ENCODE peak calls at places on chromosome 4, in eight cellular contexts. X, H, O, P, U, C, M and S are unnamed samples.

GRCh38 chr4:2842667-2843022 is 999 bp upstream of the ADD1 start:
- DNase-seq in X (no peak), H (no peak), O (no peak), P (no peak), U (no peak), C (no peak), M (no peak), S (no peak)

GRCh38 chr4:40121515-40121914 is 64.9 kb downstream of the N4BP2 start:
- DNase-seq in X (no peak), H (no peak), O (peak; percentile 19), P (peak; percentile 79), U (no peak), C (no peak), M (peak; percentile 77), S (no peak)

GRCh38 chr4:52848255-52848654 is 13.9 kb upstream of the RASL11B start:
- DNase-seq in X (no peak), H (no peak), O (no peak), P (no peak), U (no peak), C (no peak), M (no peak), S (no peak)

GRCh38 chr4:123444298-123444731 is 47.7 kb downstream of the SPRY1 start:
- DNase-seq in X (peak; percentile 93), H (peak; percentile 63), O (peak; percentile 19), P (no peak), U (peak; percentile 47), C (peak; percentile 70), M (peak; percentile 29), S (peak; percentile 58)

GRCh38 chr4:33226783-33227182 is 2506.6 kb downstream of the PCDH7 start:
- DNase-seq in X (no peak), H (no peak), O (no peak), P (no peak), U (no peak), C (no peak), M (no peak), S (no peak)

GRCh38 chr4:147994076-147994475 is 262.2 kb downstream of the ARHGAP10 start:
- DNase-seq in X (no peak), H (no peak), O (no peak), P (peak; percentile 60), U (no peak), C (no peak), M (no peak), S (no peak)

GRCh38 chr4:80036306-80036705 is 36.7 kb downstream of the ANTXR2 start:
- DNase-seq in X (no peak), H (peak; percentile 40), O (no peak), P (no peak), U (no peak), C (no peak), M (no peak), S (no peak)

GRCh38 chr4:7389719-7390118 is 45.0 kb downstream of the PSAPL1 start:
- DNase-seq in X (no peak), H (no peak), O (no peak), P (no peak), U (no peak), C (no peak), M (no peak), S (no peak)

GRCh38 chr4:76850010-76850441 is 47.9 kb downstream of the SOWAHB start:
- DNase-seq in X (peak; percentile 62), H (no peak), O (peak; percentile 39), P (peak; percentile 97), U (no peak), C (no peak), M (peak; percentile 98), S (no peak)

GRCh38 chr4:142846729-142847606 is 867 bp upstream of the INPP4B start:
- DNase-seq in X (peak; percentile 10), H (peak; percentile 78), O (peak; percentile 74), P (peak; percentile 14), U (peak; percentile 61), C (no peak), M (no peak), S (peak; percentile 45)

GRCh38 chr4:147195386-147195785 is 249.7 kb upstream of the TTC29 start:
- DNase-seq in X (no peak), H (no peak), O (no peak), P (peak; percentile 43), U (no peak), C (no peak), M (peak; percentile 33), S (no peak)

GRCh38 chr4:116501954-116502353 is 583.4 kb downstream of the TRAM1L1 start:
- DNase-seq in X (no peak), H (no peak), O (no peak), P (no peak), U (no peak), C (no peak), M (no peak), S (no peak)

GRCh38 chr4:113849771-113850170 is 88.2 kb upstream of the CAMK2D start:
- DNase-seq in X (no peak), H (no peak), O (no peak), P (no peak), U (no peak), C (no peak), M (no peak), S (no peak)

GRCh38 chr4:116066711-116067245 is 953.4 kb upstream of the NDST4 start:
- DNase-seq in X (no peak), H (no peak), O (no peak), P (no peak), U (peak; percentile 19), C (no peak), M (no peak), S (no peak)

GRCh38 chr4:86870442-86871069 is 21.4 kb upstream of the SLC10A6 start:
- DNase-seq in X (no peak), H (no peak), O (no peak), P (no peak), U (no peak), C (no peak), M (no peak), S (no peak)

GRCh38 chr4:180953572-180953971 is 1289.6 kb upstream of the TENM3 start:
- DNase-seq in X (peak; percentile 2), H (no peak), O (no peak), P (no peak), U (peak; percentile 22), C (no peak), M (peak; percentile 1), S (peak; percentile 4)

GRCh38 chr4:99180367-99181169 is 36.5 kb upstream of the ADH4 start:
- DNase-seq in X (no peak), H (no peak), O (no peak), P (peak; percentile 47), U (no peak), C (no peak), M (peak; percentile 63), S (no peak)

GRCh38 chr4:139457318-139457717 is 3.4 kb downstream of the RAB33B start:
- DNase-seq in X (no peak), H (no peak), O (no peak), P (no peak), U (no peak), C (no peak), M (no peak), S (no peak)

GRCh38 chr4:111934294-111934693 is 211.0 kb upstream of the FAM241A start:
- DNase-seq in X (no peak), H (no peak), O (no peak), P (no peak), U (no peak), C (no peak), M (no peak), S (no peak)

GRCh38 chr4:106201373-106201772 is 114.6 kb downstream of the TBCK start:
- DNase-seq in X (peak; percentile 7), H (no peak), O (no peak), P (peak; percentile 22), U (no peak), C (no peak), M (no peak), S (no peak)
- TF ChIP-seq CTCF in X (peak; percentile 56), H (no peak), O (no peak), P (peak; percentile 65), U (no peak), C (peak; percentile 46), M (peak; percentile 45), S (peak; percentile 36)

DNA sequence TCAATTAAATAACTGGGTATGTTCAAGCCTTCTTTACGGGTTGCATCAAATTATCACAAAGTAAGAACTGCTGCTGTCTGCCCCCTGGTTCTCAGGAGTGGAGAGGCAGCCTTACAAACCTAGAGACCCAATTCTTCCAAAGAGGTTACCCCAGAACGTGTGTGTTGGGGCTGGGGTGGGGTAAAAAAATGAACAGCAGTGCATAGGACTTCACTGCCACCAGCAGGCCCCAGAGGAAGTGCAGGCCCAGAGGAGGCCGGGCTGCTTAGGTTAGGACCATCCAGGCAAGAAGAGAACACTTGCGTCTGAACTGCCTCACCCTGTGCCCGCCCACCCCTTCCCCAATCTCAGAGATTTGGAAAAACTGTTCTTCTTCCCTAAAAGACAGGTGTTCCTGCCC is 1.5 kb upstream of the NWD2 start:
- DNase-seq in X (no peak), H (no peak), O (peak; percentile 2), P (no peak), U (peak; percentile 56), C (no peak), M (no peak), S (peak; percentile 7)
- TF ChIP-seq CTCF in X (no peak), H (no peak), O (no peak), P (no peak), U (no peak), C (no peak), M (no peak), S (no peak)

GRCh38 chr4:88064410-88064809 is 57.0 kb downstream of the PKD2 start:
- DNase-seq in X (no peak), H (no peak), O (no peak), P (no peak), U (no peak), C (no peak), M (no peak), S (no peak)
- TF ChIP-seq CTCF in X (no peak), H (no peak), O (no peak), P (no peak), U (no peak), C (no peak), M (no peak), S (no peak)

GRCh38 chr4:169116270-169116901 is 106.3 kb upstream of the CBR4 start:
- DNase-seq in X (no peak), H (no peak), O (no peak), P (peak; percentile 27), U (no peak), C (no peak), M (peak; percentile 44), S (no peak)

GRCh38 chr4:169117591-169118081 is 107.6 kb upstream of the CBR4 start:
- DNase-seq in X (no peak), H (no peak), O (no peak), P (peak; percentile 77), U (no peak), C (no peak), M (peak; percentile 66), S (no peak)

GRCh38 chr4:169114341-169114974 is 104.4 kb upstream of the CBR4 start:
- DNase-seq in X (no peak), H (no peak), O (no peak), P (no peak), U (no peak), C (no peak), M (no peak), S (no peak)

GRCh38 chr4:169115144-169115896 is 105.3 kb upstream of the CBR4 start:
- DNase-seq in X (no peak), H (peak; percentile 59), O (peak; percentile 15), P (no peak), U (peak; percentile 20), C (no peak), M (no peak), S (no peak)

DNA sequence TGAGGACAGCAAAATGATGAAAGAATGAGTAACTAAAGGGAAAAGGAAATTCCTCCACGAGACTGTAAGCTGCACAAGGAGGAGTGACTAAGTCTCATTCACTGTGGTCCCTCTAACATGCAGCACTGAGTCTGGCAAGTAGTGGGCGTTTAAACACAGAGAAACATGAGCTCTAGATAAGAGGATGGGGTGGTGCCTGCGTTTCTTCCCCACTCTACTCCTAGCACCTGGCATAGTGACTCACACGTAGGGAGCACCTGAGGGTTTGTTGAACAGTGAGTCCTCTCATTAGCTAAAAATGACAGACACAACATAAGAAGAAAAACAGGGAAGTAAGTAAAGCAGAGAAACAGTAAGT is 105.8 kb upstream of the CBR4 start:
- DNase-seq in X (no peak), H (peak; percentile 55), O (peak; percentile 78), P (peak; percentile 96), U (no peak), C (no peak), M (peak; percentile 96), S (no peak)
- TF ChIP-seq CTCF in X (no peak), H (no peak), O (no peak), P (peak; percentile 61), U (no peak), C (no peak), M (peak; percentile 66), S (no peak)